ENCODE peak calls at places on chromosomes 5 and 9, in six cellular contexts. E is AG04450, N is A673, A is heart right ventricle, L is aorta, W is A549. U is an unnamed sample.

GRCh38 chr9:93665566-93666278 is 89.3 kb downstream of the PHF2 start:
- DNase-seq in E (no peak), N (no peak), A (no peak), L (peak; percentile 29), W (no peak), U (no peak)

GRCh38 chr5:54895816-54896341 is 89.5 kb downstream of the ESM1 start:
- DNase-seq in E (no peak), N (peak; percentile 86), A (no peak), L (no peak), W (peak; percentile 49), U (no peak)

GRCh38 chr5:15835514-15835913 is 335.5 kb downstream of the FBXL7 start:
- DNase-seq in E (no peak), N (no peak), A (no peak), L (no peak), W (no peak), U (no peak)

GRCh38 chr9:14097215-14097614 is 216.7 kb downstream of the NFIB start:
- DNase-seq in E (no peak), N (peak; percentile 87), A (no peak), L (no peak), W (peak; percentile 27), U (peak; percentile 36)

GRCh38 chr5:469752-470483 is 26.9 kb downstream of the EXOC3 start:
- DNase-seq in E (no peak), N (no peak), A (peak; percentile 3), L (peak; percentile 40), W (no peak), U (no peak)

GRCh38 chr5:53616939-53617549 is 56.6 kb downstream of the NDUFS4 start:
- DNase-seq in E (no peak), N (peak; percentile 14), A (no peak), L (no peak), W (no peak), U (no peak)

GRCh38 chr5:102283111-102283797 is 12.8 kb downstream of the SLCO4C1 start:
- DNase-seq in E (no peak), N (no peak), A (no peak), L (no peak), W (no peak), U (no peak)

GRCh38 chr5:179238628-179238970 is 106.7 kb downstream of the ADAMTS2 start:
- DNase-seq in E (no peak), N (no peak), A (no peak), L (no peak), W (no peak), U (no peak)

GRCh38 chr9:131885144-131885609 is 145.3 kb upstream of the RAPGEF1 start:
- DNase-seq in E (no peak), N (no peak), A (peak; percentile 27), L (no peak), W (no peak), U (no peak)

GRCh38 chr9:93052791-93053540 is 5.5 kb upstream of the SUSD3 start:
- DNase-seq in E (no peak), N (no peak), A (no peak), L (no peak), W (no peak), U (no peak)

GRCh38 chr5:60842859-60843692 is 993 bp downstream of the ELOVL7 start:
- DNase-seq in E (no peak), N (no peak), A (no peak), L (no peak), W (peak; percentile 10), U (no peak)

GRCh38 chr5:43227655-43228054 is 35.6 kb downstream of the NIM1K start:
- DNase-seq in E (peak; percentile 21), N (peak; percentile 46), A (no peak), L (no peak), W (peak; percentile 71), U (peak; percentile 14)

GRCh38 chr5:126471875-126472537 is 48.8 kb downstream of the GRAMD2B start:
- DNase-seq in E (peak; percentile 42), N (no peak), A (no peak), L (no peak), W (peak; percentile 4), U (peak; percentile 66)

GRCh38 chr5:124064956-124065355 is 553.0 kb downstream of the CSNK1G3 start:
- DNase-seq in E (no peak), N (no peak), A (no peak), L (no peak), W (no peak), U (no peak)

GRCh38 chr9:135968601-135969000 is 7.4 kb upstream of the UBAC1 start:
- DNase-seq in E (no peak), N (peak; percentile 69), A (no peak), L (no peak), W (no peak), U (no peak)

GRCh38 chr5:72507360-72508238 is at the start of gene ZNF366:
- DNase-seq in E (no peak), N (no peak), A (no peak), L (no peak), W (no peak), U (no peak)

GRCh38 chr9:120735415-120736126 is 21.3 kb upstream of the MEGF9 start:
- DNase-seq in E (peak; percentile 41), N (no peak), A (no peak), L (no peak), W (peak; percentile 55), U (peak; percentile 26)

GRCh38 chr9:4196886-4197285 is 103.0 kb downstream of the GLIS3 start:
- DNase-seq in E (no peak), N (no peak), A (no peak), L (no peak), W (peak; percentile 70), U (no peak)

GRCh38 chr5:90134381-90134780 is 275.2 kb downstream of the CETN3 start:
- DNase-seq in E (no peak), N (no peak), A (no peak), L (no peak), W (no peak), U (no peak)

GRCh38 chr5:90133941-90134340 is 275.6 kb downstream of the CETN3 start:
- DNase-seq in E (no peak), N (no peak), A (no peak), L (no peak), W (no peak), U (no peak)

GRCh38 chr5:90135979-90136378 is 273.6 kb downstream of the CETN3 start:
- DNase-seq in E (no peak), N (no peak), A (no peak), L (peak; percentile 43), W (peak; percentile 16), U (no peak)

GRCh38 chr5:90134892-90135291 is 274.7 kb downstream of the CETN3 start:
- DNase-seq in E (peak; percentile 36), N (no peak), A (peak; percentile 64), L (peak; percentile 95), W (no peak), U (no peak)

GRCh38 chr5:90131734-90132133 is 277.8 kb downstream of the CETN3 start:
- DNase-seq in E (no peak), N (no peak), A (no peak), L (no peak), W (no peak), U (no peak)
- H3K4me3 ChIP-seq in E (no peak overlapping the region), N (no peak overlapping the region), A (no peak overlapping the region), L (no peak overlapping the region), W (no peak overlapping the region), U (no peak overlapping the region)

GRCh38 chr9:117705386-117705785 is 1.2 kb downstream of the TLR4 start:
- DNase-seq in E (no peak), N (no peak), A (no peak), L (no peak), W (no peak), U (no peak)
- H3K4me3 ChIP-seq in E (no peak overlapping the region), N (no peak overlapping the region), A (peak overlapping the region; percentile 68), L (peak overlapping the region; percentile 40), W (no peak overlapping the region), U (peak overlapping the region; percentile 35)

DNA sequence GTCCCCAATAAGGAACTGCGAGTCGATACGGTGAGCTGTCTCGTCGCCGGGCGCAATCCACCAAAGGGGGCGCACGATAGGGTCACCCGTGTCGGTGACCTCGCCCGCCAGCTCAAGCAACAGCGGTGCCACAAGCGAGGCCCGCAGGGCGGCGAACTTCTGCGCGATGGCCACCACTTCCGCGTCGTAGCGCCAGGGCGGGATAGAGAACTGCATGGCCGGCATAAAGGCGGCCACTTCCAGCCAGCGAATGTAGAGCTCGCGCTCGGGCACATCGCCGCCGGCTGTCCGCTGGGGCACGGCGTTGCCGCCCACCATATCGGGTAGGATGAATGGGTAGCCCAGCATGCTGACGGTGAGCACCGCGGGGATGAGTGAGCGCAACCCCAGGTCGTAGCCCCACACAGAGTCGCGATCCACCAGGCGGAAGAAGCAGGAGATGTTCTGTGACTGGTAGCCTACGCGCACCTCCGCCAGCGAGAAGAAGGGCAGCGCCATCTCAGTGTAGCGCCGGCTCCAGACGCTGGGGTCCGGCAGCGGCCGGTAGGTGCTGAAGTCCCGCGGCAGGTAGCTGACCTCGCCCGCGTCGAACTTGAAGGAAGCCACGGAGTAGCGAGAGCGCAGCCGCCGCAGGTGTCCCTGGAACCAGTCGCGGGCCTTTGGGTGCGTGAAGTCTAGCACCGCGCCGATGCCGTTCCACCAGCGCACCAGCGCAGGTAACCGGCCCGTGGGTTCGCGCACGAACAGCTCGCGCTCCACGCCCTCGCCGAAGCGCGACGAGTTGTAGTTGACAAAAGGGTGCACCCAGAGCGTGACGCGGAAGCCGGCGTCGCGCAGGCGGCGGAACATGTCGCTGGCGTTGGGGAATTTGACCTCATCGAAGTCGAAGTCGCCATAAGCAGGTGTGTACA is 5.5 kb downstream of the MYORG start:
- DNase-seq in E (no peak), N (no peak), A (no peak), L (no peak), W (no peak), U (no peak)
- H3K4me3 ChIP-seq in E (peak overlapping the region; percentile 34), N (no peak overlapping the region), A (peak overlapping the region; percentile 22), L (no peak overlapping the region), W (no peak overlapping the region), U (peak overlapping the region; percentile 27)

DNA sequence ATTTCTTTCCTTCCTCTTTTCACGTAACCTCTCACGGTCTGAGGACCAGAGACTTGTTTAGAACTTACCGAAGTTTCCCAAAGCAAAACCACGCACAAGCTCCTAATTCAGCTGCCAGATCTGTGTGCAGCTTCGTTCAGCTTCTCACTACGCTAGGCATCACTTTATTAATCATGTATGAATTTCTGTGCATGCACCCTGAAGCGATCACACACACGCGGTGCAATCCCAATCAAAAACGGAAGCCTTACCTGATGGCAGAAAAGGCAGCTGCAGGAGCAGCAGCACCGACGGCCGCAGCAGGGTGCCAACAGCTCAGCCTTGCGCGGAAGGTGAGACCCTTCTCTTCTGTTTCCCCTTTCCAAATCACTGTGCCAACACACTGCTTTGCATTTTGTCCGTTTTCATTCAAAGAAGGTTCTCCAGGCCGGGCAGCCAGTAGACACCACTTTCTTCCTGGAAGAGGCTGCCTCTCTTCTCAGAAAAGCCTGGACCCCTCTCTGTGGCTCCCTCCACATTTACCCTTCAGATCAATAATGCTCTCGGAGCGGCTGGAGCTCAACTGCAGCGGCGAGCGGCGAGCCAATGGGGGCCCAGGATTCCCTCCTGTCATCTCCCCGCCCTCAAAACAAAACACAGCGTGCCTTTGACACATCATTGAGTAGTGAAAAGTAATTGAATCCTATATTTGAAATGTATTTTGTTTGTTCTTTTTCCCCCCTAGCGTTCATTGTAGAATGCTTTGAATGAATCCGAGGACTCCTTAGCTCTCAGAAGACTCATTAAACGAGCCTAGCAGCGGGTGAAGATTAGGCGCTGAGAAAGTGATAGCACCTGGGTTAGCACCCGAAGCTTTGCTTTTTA is at the start of gene CDH12:
- DNase-seq in E (no peak), N (peak; percentile 42), A (no peak), L (no peak), W (no peak), U (no peak)
- H3K4me3 ChIP-seq in E (peak within 1 kb of the TSS; percentile 40), N (peak within 1 kb of the TSS; percentile 35), A (peak within 1 kb of the TSS; percentile 37), L (no peak within 1 kb of the TSS), W (peak within 1 kb of the TSS; percentile 26), U (peak within 1 kb of the TSS; percentile 43)

GRCh38 chr5:138981606-138982005 is 106.5 kb upstream of the LRRTM2 start:
- DNase-seq in E (no peak), N (no peak), A (no peak), L (no peak), W (no peak), U (no peak)
- H3K4me3 ChIP-seq in E (no peak overlapping the region), N (no peak overlapping the region), A (no peak overlapping the region), L (no peak overlapping the region), W (no peak overlapping the region), U (no peak overlapping the region)

GRCh38 chr9:78393340-78393739 is 96.4 kb downstream of the PSAT1 start:
- DNase-seq in E (no peak), N (no peak), A (no peak), L (no peak), W (no peak), U (no peak)
- H3K4me3 ChIP-seq in E (no peak overlapping the region), N (no peak overlapping the region), A (no peak overlapping the region), L (no peak overlapping the region), W (no peak overlapping the region), U (no peak overlapping the region)

U was measured in skeletal muscle cell.